ENCODE peak calls at places on chromosomes 16 and 17, in five cellular contexts. F is cardiac muscle cell, E is lower lobe of right lung, Y is ascending aorta, I is transverse colon. O is an unnamed sample.

GRCh38 chr17:62605588-62605987 is 21.9 kb upstream of the MRC2 start:
- DNase-seq in F (no peak), Y (no peak), E (no peak), I (no peak), O (no peak)

GRCh38 chr16:70253291-70254094 is 1.8 kb upstream of the EXOSC6 start:
- DNase-seq in E (no peak), F (peak), I (peak), Y (no peak), O (peak)

GRCh38 chr16:47731252-47731651 is 270.1 kb downstream of the PHKB start:
- DNase-seq in F (peak), I (no peak), Y (no peak), E (no peak), O (no peak)

GRCh38 chr16:30660424-30661251 is 2.4 kb downstream of the FBRS start:
- DNase-seq in E (no peak), Y (no peak), I (peak), F (no peak), O (no peak)

GRCh38 chr17:79052131-79052530 is 22.5 kb upstream of the ENGASE start:
- DNase-seq in E (no peak), I (no peak), F (no peak), Y (no peak), O (no peak)

GRCh38 chr17:28227278-28228108 is 91.5 kb upstream of the TMEM97 start:
- DNase-seq in I (peak), F (peak), E (peak), Y (peak), O (peak)

GRCh38 chr16:25135239-25135878 is 23.8 kb downstream of the LCMT1 start:
- DNase-seq in E (no peak), F (peak), Y (no peak), I (peak), O (no peak)

GRCh38 chr17:2239882-2240430 is 63.6 kb downstream of the SMG6 start:
- DNase-seq in E (no peak), Y (peak), F (peak), I (peak), O (no peak)

GRCh38 chr17:40448639-40449261 is 5.5 kb downstream of the IGFBP4 start:
- DNase-seq in I (peak), F (no peak), E (peak), Y (no peak), O (no peak)

GRCh38 chr16:87178977-87179376 is 138.2 kb downstream of the C16orf95 start:
- DNase-seq in F (peak), Y (peak), E (no peak), I (no peak), O (no peak)

GRCh38 chr17:17702821-17703607 is 21.8 kb downstream of the RAI1 start:
- DNase-seq in F (no peak), Y (no peak), I (no peak), E (no peak), O (no peak)

GRCh38 chr17:17782425-17783120 is 54.2 kb downstream of the SREBF1 start:
- DNase-seq in I (no peak), F (peak), Y (no peak), E (no peak), O (peak)

DNA sequence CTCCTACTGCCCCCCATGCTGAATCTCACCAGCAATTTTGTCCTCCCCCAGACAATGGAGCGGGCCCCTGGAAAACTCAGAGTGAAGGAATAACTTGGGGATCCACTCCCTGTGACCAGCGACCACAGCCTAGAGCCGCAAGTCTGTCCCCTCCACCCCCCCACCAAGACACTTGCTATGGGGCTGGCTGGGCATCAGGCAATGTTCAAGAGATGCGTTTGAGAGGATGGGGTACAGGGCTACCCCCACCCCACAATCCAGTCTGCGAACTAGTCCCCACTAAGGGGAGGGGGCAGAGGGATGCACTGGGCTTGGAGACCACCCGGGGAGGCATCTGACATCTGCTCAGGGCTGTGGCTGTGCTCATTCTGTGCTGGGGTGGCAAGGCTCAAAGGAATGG is 2.4 kb downstream of the PPL start:
- DNase-seq in Y (no peak), I (no peak), E (no peak), F (no peak), O (no peak)
- TF ChIP-seq CTCF in Y (no peak), I (no peak), E (no peak), F (no peak), O (no peak)

GRCh38 chr16:75491876-75492275 is 3.4 kb downstream of the CHST6 start:
- DNase-seq in E (no peak), F (no peak), Y (no peak), I (no peak), O (peak)
- TF ChIP-seq CTCF in E (no peak), F (peak), Y (no peak), I (no peak), O (no peak)

GRCh38 chr17:75654176-75654575 is 12.8 kb downstream of the RECQL5 start:
- DNase-seq in E (no peak), Y (no peak), F (peak), I (no peak), O (peak)
- TF ChIP-seq CTCF in E (no peak), Y (no peak), F (no peak), I (no peak), O (peak)

DNA sequence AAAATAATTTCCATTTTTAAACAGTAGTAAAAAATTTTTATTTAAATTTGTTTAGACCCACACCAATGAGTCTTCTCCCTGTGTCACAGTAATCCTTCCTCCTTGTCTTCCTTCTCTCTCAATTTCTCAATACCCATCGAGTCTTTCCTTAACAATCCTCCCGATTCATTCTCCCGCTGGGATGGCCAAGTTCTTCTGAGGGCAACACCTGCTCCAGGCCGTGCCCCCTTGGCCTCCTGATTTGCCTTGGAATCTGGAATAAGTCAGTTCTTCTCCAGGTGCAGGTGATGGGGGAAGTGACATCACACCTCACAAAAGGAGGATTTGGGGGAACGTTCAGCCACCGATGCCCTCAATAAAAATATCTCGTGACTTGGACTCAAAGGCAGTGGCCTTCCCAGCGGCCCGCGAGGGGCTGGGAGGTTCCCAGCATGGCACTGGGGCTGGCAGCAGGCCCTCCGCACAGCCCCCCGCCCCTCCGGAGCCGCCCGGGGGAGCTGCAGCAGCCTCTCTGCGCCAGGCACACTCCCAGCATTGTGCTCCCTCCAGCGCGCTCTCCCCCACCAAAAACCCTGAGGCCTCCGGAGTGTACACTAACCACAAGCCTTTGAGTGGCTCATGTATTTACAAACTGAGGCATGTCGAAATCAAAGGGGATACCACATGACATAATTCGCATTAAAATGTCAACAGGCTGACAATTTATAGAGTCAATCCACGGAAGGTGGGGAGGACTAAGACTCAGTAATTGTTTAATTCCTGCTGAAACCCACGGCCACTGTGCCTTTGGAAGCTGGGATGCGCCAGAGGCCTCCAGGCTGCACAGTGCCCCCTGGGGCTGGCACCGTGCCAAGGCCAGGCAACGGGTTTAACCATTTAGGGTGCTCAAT is 120.5 kb downstream of the ZFHX3 start:
- DNase-seq in I (peak), Y (no peak), F (peak), E (peak), O (no peak)
- TF ChIP-seq CTCF in I (no peak), Y (no peak), F (no peak), E (no peak), O (no peak)

GRCh38 chr16:66650707-66651473 is 45.7 kb downstream of the CMTM4 start:
- DNase-seq in F (peak), E (peak), Y (peak), I (peak), O (peak)
- TF ChIP-seq CTCF in F (peak), E (peak), Y (peak), I (peak), O (peak)

GRCh38 chr16:55497558-55497957 is 11.3 kb upstream of the LPCAT2 start:
- DNase-seq in Y (no peak), I (no peak), E (no peak), F (no peak), O (no peak)

GRCh38 chr16:55492756-55493380 is 13.9 kb downstream of the MMP2 start:
- DNase-seq in Y (peak), I (no peak), E (no peak), F (no peak), O (no peak)

GRCh38 chr16:55496509-55497145 is 12.2 kb upstream of the LPCAT2 start:
- DNase-seq in I (no peak), E (no peak), F (no peak), Y (peak), O (no peak)

GRCh38 chr16:55495616-55496289 is 13.1 kb upstream of the LPCAT2 start:
- DNase-seq in I (no peak), F (peak), Y (peak), E (no peak), O (no peak)

DNA sequence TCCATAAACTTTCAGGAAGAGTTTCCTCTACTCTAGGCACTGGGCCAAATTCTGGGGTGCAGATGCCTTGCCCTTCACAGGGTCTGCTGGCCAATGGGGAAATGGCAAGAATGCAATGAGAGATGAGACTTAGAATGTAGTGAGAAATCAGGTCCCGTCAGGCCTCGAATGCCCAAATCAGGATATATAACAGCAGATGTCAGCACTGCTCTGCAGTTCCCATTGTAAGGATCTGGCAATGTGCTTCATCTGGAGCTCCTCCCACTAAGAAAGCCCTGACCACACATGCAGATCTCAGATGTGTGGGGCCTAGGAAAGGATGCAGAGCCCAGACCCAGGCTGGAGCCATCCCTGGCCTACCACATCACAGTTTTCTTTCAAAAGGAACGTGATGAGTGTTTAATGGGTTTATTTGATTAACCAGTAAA is 13.9 kb upstream of the LPCAT2 start:
- DNase-seq in I (peak), F (peak), E (no peak), Y (peak), O (peak)
- TF ChIP-seq CTCF in I (peak), F (peak), E (peak), Y (peak), O (no peak)

DNA sequence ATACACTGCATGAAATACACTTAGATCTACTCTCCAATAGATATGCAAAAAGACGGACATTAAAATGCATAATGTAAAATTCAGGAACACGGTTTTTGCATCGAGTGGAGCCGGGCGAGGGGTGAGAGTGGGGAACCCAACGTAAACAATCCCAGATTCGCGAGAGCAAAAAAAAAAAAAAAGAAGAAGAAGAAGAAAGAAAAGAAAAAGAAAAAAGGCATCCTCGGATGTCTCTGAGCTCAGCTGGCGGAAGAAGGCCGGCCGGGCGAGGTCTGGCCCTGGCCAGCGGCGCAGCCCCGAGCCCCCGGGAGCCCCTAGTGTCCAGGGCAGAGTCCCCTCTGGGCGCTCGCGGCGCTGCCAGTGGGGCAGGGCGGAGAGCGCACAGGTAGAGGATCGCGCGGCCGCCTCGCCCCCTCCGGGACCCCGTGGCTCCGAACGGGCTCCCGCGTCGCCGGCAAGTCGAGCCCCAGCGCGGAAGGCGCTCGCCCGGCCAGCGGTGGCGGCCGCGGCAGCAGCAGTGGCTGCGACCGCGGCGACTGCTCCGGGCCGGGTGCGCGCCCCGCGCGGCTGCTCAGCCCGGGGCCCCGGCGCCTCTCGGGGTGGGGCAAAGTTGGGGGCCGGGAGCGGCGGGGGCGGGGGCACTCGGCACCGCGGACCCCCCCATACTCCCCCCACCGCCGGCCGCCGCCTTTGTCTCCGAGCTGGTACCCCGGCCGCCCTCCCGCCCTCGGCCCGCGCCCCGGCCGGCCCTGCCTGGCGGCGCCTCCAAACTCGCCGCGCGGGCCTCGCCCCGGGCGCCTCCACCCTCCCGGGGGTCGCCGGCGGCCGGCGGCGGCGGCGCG is 9.7 kb upstream of the ZFHX3 start:
- DNase-seq in E (peak), F (peak), Y (no peak), I (no peak), O (peak)
- TF ChIP-seq CTCF in E (peak), F (peak), Y (peak), I (peak), O (peak)

GRCh38 chr17:48960834-48961515 is 7.4 kb downstream of the GIP start:
- DNase-seq in E (no peak), Y (no peak), I (no peak), F (no peak), O (peak)
- TF ChIP-seq CTCF in E (no peak), Y (no peak), I (no peak), F (no peak), O (no peak)

GRCh38 chr17:37413875-37414519 is 7.3 kb downstream of the TADA2A start:
- DNase-seq in Y (no peak), E (no peak), F (no peak), I (no peak), O (no peak)
- TF ChIP-seq CTCF in Y (no peak), E (peak), F (peak), I (no peak), O (peak)

GRCh38 chr16:11003141-11003540 is 58.8 kb downstream of the CLEC16A start:
- DNase-seq in Y (no peak), E (no peak), F (no peak), I (no peak), O (no peak)
- TF ChIP-seq CTCF in Y (no peak), E (no peak), F (no peak), I (no peak), O (no peak)